ENCODE peak calls at places on chromosomes 4 and X, in eight cellular contexts. One of them, this sample, is unnamed.
A peak's percentile ranks its signal among the peaks of the same experiment; 100 is the strongest.

GRCh38 chrX:44873415-44874270 is 655 bp downstream of the KDM6A start:
- DNase-seq in CD4-positive, alpha-beta memory T cell: peak; percentile 69
- DNase-seq in AG04449: no peak
- DNase-seq in tibial artery: peak; percentile 65
- DNase-seq in cardiac muscle cell: peak; percentile 58
- DNase-seq in testis: peak; percentile 40
- DNase-seq in adipocyte: peak; percentile 81
- DNase-seq in lower lobe of right lung: peak; percentile 68
- DNase-seq in this sample: no peak

GRCh38 chr4:186798951-186799659 is 75.4 kb upstream of the FAT1 start:
- DNase-seq in CD4-positive, alpha-beta memory T cell: no peak
- DNase-seq in AG04449: no peak
- DNase-seq in tibial artery: no peak
- DNase-seq in cardiac muscle cell: no peak
- DNase-seq in testis: no peak
- DNase-seq in adipocyte: no peak
- DNase-seq in lower lobe of right lung: no peak
- DNase-seq in this sample: no peak

GRCh38 chr4:33890841-33891240 is 2353.5 kb downstream of the ARAP2 start:
- DNase-seq in CD4-positive, alpha-beta memory T cell: no peak
- DNase-seq in AG04449: no peak
- DNase-seq in tibial artery: no peak
- DNase-seq in cardiac muscle cell: no peak
- DNase-seq in testis: no peak
- DNase-seq in adipocyte: no peak
- DNase-seq in lower lobe of right lung: no peak
- DNase-seq in this sample: peak; percentile 8

GRCh38 chrX:50762578-50762977 is 51.4 kb downstream of the SHROOM4 start:
- DNase-seq in CD4-positive, alpha-beta memory T cell: no peak
- DNase-seq in AG04449: no peak
- DNase-seq in tibial artery: no peak
- DNase-seq in cardiac muscle cell: no peak
- DNase-seq in testis: no peak
- DNase-seq in adipocyte: no peak
- DNase-seq in lower lobe of right lung: no peak
- DNase-seq in this sample: no peak

GRCh38 chrX:151081016-151081415 is 95.4 kb upstream of the GPR50 start:
- DNase-seq in CD4-positive, alpha-beta memory T cell: no peak
- DNase-seq in AG04449: no peak
- DNase-seq in tibial artery: no peak
- DNase-seq in cardiac muscle cell: peak; percentile 4
- DNase-seq in testis: no peak
- DNase-seq in adipocyte: no peak
- DNase-seq in lower lobe of right lung: no peak
- DNase-seq in this sample: no peak

GRCh38 chrX:122046226-122046625 is 998.8 kb downstream of the GLUD2 start:
- DNase-seq in CD4-positive, alpha-beta memory T cell: no peak
- DNase-seq in AG04449: no peak
- DNase-seq in tibial artery: no peak
- DNase-seq in cardiac muscle cell: no peak
- DNase-seq in testis: no peak
- DNase-seq in adipocyte: peak; percentile 4
- DNase-seq in lower lobe of right lung: no peak
- DNase-seq in this sample: no peak

GRCh38 chr4:113446019-113446418 is 315.5 kb downstream of the CAMK2D start:
- DNase-seq in CD4-positive, alpha-beta memory T cell: no peak
- DNase-seq in AG04449: no peak
- DNase-seq in tibial artery: no peak
- DNase-seq in cardiac muscle cell: no peak
- DNase-seq in testis: no peak
- DNase-seq in adipocyte: peak; percentile 61
- DNase-seq in lower lobe of right lung: no peak
- DNase-seq in this sample: peak; percentile 87

GRCh38 chr4:37635155-37635554 is 51.0 kb downstream of the RELL1 start:
- DNase-seq in CD4-positive, alpha-beta memory T cell: no peak
- DNase-seq in AG04449: no peak
- DNase-seq in tibial artery: no peak
- DNase-seq in cardiac muscle cell: no peak
- DNase-seq in testis: no peak
- DNase-seq in adipocyte: no peak
- DNase-seq in lower lobe of right lung: no peak
- DNase-seq in this sample: no peak

GRCh38 chr4:3747582-3747906 is 18.6 kb upstream of the ADRA2C start:
- DNase-seq in CD4-positive, alpha-beta memory T cell: no peak
- DNase-seq in AG04449: no peak
- DNase-seq in tibial artery: no peak
- DNase-seq in cardiac muscle cell: peak; percentile 49
- DNase-seq in testis: peak; percentile 48
- DNase-seq in adipocyte: peak; percentile 25
- DNase-seq in lower lobe of right lung: no peak
- DNase-seq in this sample: no peak

GRCh38 chrX:139200793-139201192 is 329.7 kb upstream of the F9 start:
- DNase-seq in CD4-positive, alpha-beta memory T cell: no peak
- DNase-seq in AG04449: no peak
- DNase-seq in tibial artery: no peak
- DNase-seq in cardiac muscle cell: no peak
- DNase-seq in testis: peak; percentile 13
- DNase-seq in adipocyte: no peak
- DNase-seq in lower lobe of right lung: no peak
- DNase-seq in this sample: no peak

GRCh38 chrX:139201924-139202323 is 328.6 kb upstream of the F9 start:
- DNase-seq in CD4-positive, alpha-beta memory T cell: no peak
- DNase-seq in AG04449: no peak
- DNase-seq in tibial artery: no peak
- DNase-seq in cardiac muscle cell: no peak
- DNase-seq in testis: no peak
- DNase-seq in adipocyte: no peak
- DNase-seq in lower lobe of right lung: no peak
- DNase-seq in this sample: no peak

GRCh38 chrX:139203681-139204575 is 326.6 kb upstream of the F9 start:
- DNase-seq in CD4-positive, alpha-beta memory T cell: no peak
- DNase-seq in AG04449: no peak
- DNase-seq in tibial artery: no peak
- DNase-seq in cardiac muscle cell: peak; percentile 44
- DNase-seq in testis: peak; percentile 31
- DNase-seq in adipocyte: peak; percentile 16
- DNase-seq in lower lobe of right lung: peak; percentile 45
- DNase-seq in this sample: no peak

GRCh38 chrX:139204576-139204902 is 326.0 kb upstream of the F9 start:
- DNase-seq in CD4-positive, alpha-beta memory T cell: no peak
- DNase-seq in AG04449: no peak
- DNase-seq in tibial artery: no peak
- DNase-seq in cardiac muscle cell: peak; percentile 17
- DNase-seq in testis: no peak
- DNase-seq in adipocyte: no peak
- DNase-seq in lower lobe of right lung: peak; percentile 21
- DNase-seq in this sample: no peak

GRCh38 chrX:139202742-139203410 is 327.7 kb upstream of the F9 start:
- DNase-seq in CD4-positive, alpha-beta memory T cell: no peak
- DNase-seq in AG04449: no peak
- DNase-seq in tibial artery: no peak
- DNase-seq in cardiac muscle cell: no peak
- DNase-seq in testis: no peak
- DNase-seq in adipocyte: no peak
- DNase-seq in lower lobe of right lung: no peak
- DNase-seq in this sample: no peak
- H3K4me3 ChIP-seq in CD4-positive, alpha-beta memory T cell: no peak overlapping the region
- H3K4me3 ChIP-seq in AG04449: no peak overlapping the region
- H3K4me3 ChIP-seq in tibial artery: peak overlapping the region; percentile 55
- H3K4me3 ChIP-seq in cardiac muscle cell: peak overlapping the region; percentile 59
- H3K4me3 ChIP-seq in testis: peak overlapping the region; percentile 65
- H3K4me3 ChIP-seq in adipocyte: no peak overlapping the region
- H3K4me3 ChIP-seq in lower lobe of right lung: no peak overlapping the region
- H3K4me3 ChIP-seq in this sample: no peak overlapping the region

GRCh38 chr4:99648321-99648720 is 9.3 kb downstream of the C4orf54 start:
- DNase-seq in CD4-positive, alpha-beta memory T cell: no peak
- DNase-seq in AG04449: no peak
- DNase-seq in tibial artery: no peak
- DNase-seq in cardiac muscle cell: no peak
- DNase-seq in testis: peak; percentile 75
- DNase-seq in adipocyte: no peak
- DNase-seq in lower lobe of right lung: no peak
- DNase-seq in this sample: no peak

GRCh38 chr4:99642725-99643489 is 14.7 kb downstream of the C4orf54 start:
- DNase-seq in CD4-positive, alpha-beta memory T cell: no peak
- DNase-seq in AG04449: no peak
- DNase-seq in tibial artery: peak; percentile 95
- DNase-seq in cardiac muscle cell: no peak
- DNase-seq in testis: peak; percentile 84
- DNase-seq in adipocyte: no peak
- DNase-seq in lower lobe of right lung: no peak
- DNase-seq in this sample: no peak

GRCh38 chr4:99645638-99646037 is 12.0 kb downstream of the C4orf54 start:
- DNase-seq in CD4-positive, alpha-beta memory T cell: no peak
- DNase-seq in AG04449: no peak
- DNase-seq in tibial artery: no peak
- DNase-seq in cardiac muscle cell: no peak
- DNase-seq in testis: no peak
- DNase-seq in adipocyte: no peak
- DNase-seq in lower lobe of right lung: no peak
- DNase-seq in this sample: no peak

GRCh38 chr4:99644453-99644852 is 13.2 kb downstream of the C4orf54 start:
- DNase-seq in CD4-positive, alpha-beta memory T cell: no peak
- DNase-seq in AG04449: no peak
- DNase-seq in tibial artery: no peak
- DNase-seq in cardiac muscle cell: no peak
- DNase-seq in testis: no peak
- DNase-seq in adipocyte: no peak
- DNase-seq in lower lobe of right lung: no peak
- DNase-seq in this sample: no peak

DNA sequence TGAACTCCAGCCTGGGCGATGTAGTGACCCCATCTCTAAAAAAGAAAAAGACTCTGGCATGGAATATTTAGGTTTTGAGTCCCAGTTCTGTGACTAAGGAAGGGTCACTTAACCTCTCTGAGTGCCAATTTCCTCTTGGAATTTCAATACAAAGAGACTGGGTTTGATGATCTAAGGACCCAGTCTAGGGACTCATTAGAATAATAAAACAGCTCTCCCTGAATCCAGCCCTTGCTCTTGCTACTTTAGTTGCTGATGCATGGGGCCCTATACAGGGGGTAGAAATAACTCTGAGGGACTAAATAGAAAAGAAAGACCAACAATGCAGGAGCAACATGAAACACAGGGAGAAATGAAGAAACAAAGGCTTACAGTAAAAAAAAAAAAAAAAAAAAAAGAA is 12.6 kb downstream of the C4orf54 start:
- DNase-seq in CD4-positive, alpha-beta memory T cell: no peak
- DNase-seq in AG04449: no peak
- DNase-seq in tibial artery: no peak
- DNase-seq in cardiac muscle cell: no peak
- DNase-seq in testis: no peak
- DNase-seq in adipocyte: no peak
- DNase-seq in lower lobe of right lung: no peak
- DNase-seq in this sample: no peak
- H3K4me3 ChIP-seq in CD4-positive, alpha-beta memory T cell: no peak overlapping the region
- H3K4me3 ChIP-seq in AG04449: no peak overlapping the region
- H3K4me3 ChIP-seq in tibial artery: no peak overlapping the region
- H3K4me3 ChIP-seq in cardiac muscle cell: no peak overlapping the region
- H3K4me3 ChIP-seq in testis: no peak overlapping the region
- H3K4me3 ChIP-seq in adipocyte: no peak overlapping the region
- H3K4me3 ChIP-seq in lower lobe of right lung: no peak overlapping the region
- H3K4me3 ChIP-seq in this sample: no peak overlapping the region

GRCh38 chrX:54529559-54530357 is at the start of gene GNL3L:
- DNase-seq in CD4-positive, alpha-beta memory T cell: peak; percentile 84
- DNase-seq in AG04449: peak; percentile 19
- DNase-seq in tibial artery: peak; percentile 94
- DNase-seq in cardiac muscle cell: peak; percentile 86
- DNase-seq in testis: peak; percentile 90
- DNase-seq in adipocyte: peak; percentile 87
- DNase-seq in lower lobe of right lung: peak; percentile 93
- DNase-seq in this sample: peak; percentile 60
- H3K4me3 ChIP-seq in CD4-positive, alpha-beta memory T cell: peak within 1 kb of the TSS; percentile 88
- H3K4me3 ChIP-seq in AG04449: peak within 1 kb of the TSS; percentile 72
- H3K4me3 ChIP-seq in tibial artery: peak within 1 kb of the TSS; percentile 74
- H3K4me3 ChIP-seq in cardiac muscle cell: peak within 1 kb of the TSS; percentile 76
- H3K4me3 ChIP-seq in testis: peak within 1 kb of the TSS; percentile 71
- H3K4me3 ChIP-seq in adipocyte: peak within 1 kb of the TSS; percentile 97
- H3K4me3 ChIP-seq in lower lobe of right lung: peak within 1 kb of the TSS; percentile 76
- H3K4me3 ChIP-seq in this sample: peak within 1 kb of the TSS; percentile 78

GRCh38 chr4:68906238-68907137 is 45.1 kb downstream of the UGT2A3 start:
- DNase-seq in CD4-positive, alpha-beta memory T cell: no peak
- DNase-seq in AG04449: no peak
- DNase-seq in tibial artery: no peak
- DNase-seq in cardiac muscle cell: no peak
- DNase-seq in testis: peak; percentile 23
- DNase-seq in adipocyte: no peak
- DNase-seq in lower lobe of right lung: no peak
- DNase-seq in this sample: no peak
- H3K4me3 ChIP-seq in CD4-positive, alpha-beta memory T cell: no peak overlapping the region
- H3K4me3 ChIP-seq in AG04449: no peak overlapping the region
- H3K4me3 ChIP-seq in tibial artery: peak overlapping the region; percentile 8
- H3K4me3 ChIP-seq in cardiac muscle cell: no peak overlapping the region
- H3K4me3 ChIP-seq in testis: peak overlapping the region; percentile 24
- H3K4me3 ChIP-seq in adipocyte: peak overlapping the region; percentile 70
- H3K4me3 ChIP-seq in lower lobe of right lung: peak overlapping the region; percentile 22
- H3K4me3 ChIP-seq in this sample: no peak overlapping the region

GRCh38 chr4:1873776-1874175 is 2.6 kb downstream of the NSD2 start:
- DNase-seq in CD4-positive, alpha-beta memory T cell: no peak
- DNase-seq in AG04449: no peak
- DNase-seq in tibial artery: no peak
- DNase-seq in cardiac muscle cell: no peak
- DNase-seq in testis: no peak
- DNase-seq in adipocyte: no peak
- DNase-seq in lower lobe of right lung: peak; percentile 56
- DNase-seq in this sample: no peak

GRCh38 chr4:1873291-1873690 is 2.1 kb downstream of the NSD2 start:
- DNase-seq in CD4-positive, alpha-beta memory T cell: no peak
- DNase-seq in AG04449: no peak
- DNase-seq in tibial artery: no peak
- DNase-seq in cardiac muscle cell: no peak
- DNase-seq in testis: no peak
- DNase-seq in adipocyte: no peak
- DNase-seq in lower lobe of right lung: no peak
- DNase-seq in this sample: no peak

GRCh38 chr4:1874207-1874606 is 3.0 kb downstream of the NSD2 start:
- DNase-seq in CD4-positive, alpha-beta memory T cell: no peak
- DNase-seq in AG04449: no peak
- DNase-seq in tibial artery: no peak
- DNase-seq in cardiac muscle cell: no peak
- DNase-seq in testis: no peak
- DNase-seq in adipocyte: no peak
- DNase-seq in lower lobe of right lung: no peak
- DNase-seq in this sample: no peak

GRCh38 chr4:1871471-1872021 is 353 bp downstream of the NSD2 start:
- DNase-seq in CD4-positive, alpha-beta memory T cell: no peak
- DNase-seq in AG04449: no peak
- DNase-seq in tibial artery: no peak
- DNase-seq in cardiac muscle cell: no peak
- DNase-seq in testis: no peak
- DNase-seq in adipocyte: peak; percentile 66
- DNase-seq in lower lobe of right lung: no peak
- DNase-seq in this sample: no peak

GRCh38 chr4:1872918-1873269 is 1.7 kb downstream of the NSD2 start:
- DNase-seq in CD4-positive, alpha-beta memory T cell: peak; percentile 14
- DNase-seq in AG04449: no peak
- DNase-seq in tibial artery: no peak
- DNase-seq in cardiac muscle cell: no peak
- DNase-seq in testis: no peak
- DNase-seq in adipocyte: peak; percentile 52
- DNase-seq in lower lobe of right lung: no peak
- DNase-seq in this sample: peak; percentile 25
- H3K4me3 ChIP-seq in CD4-positive, alpha-beta memory T cell: peak overlapping the region; percentile 84
- H3K4me3 ChIP-seq in AG04449: peak overlapping the region; percentile 70
- H3K4me3 ChIP-seq in tibial artery: no peak overlapping the region
- H3K4me3 ChIP-seq in cardiac muscle cell: peak overlapping the region; percentile 89
- H3K4me3 ChIP-seq in testis: no peak overlapping the region
- H3K4me3 ChIP-seq in adipocyte: peak overlapping the region; percentile 85
- H3K4me3 ChIP-seq in lower lobe of right lung: peak overlapping the region; percentile 68
- H3K4me3 ChIP-seq in this sample: peak overlapping the region; percentile 68

This sample was measured in skeletal muscle cell.